ENCODE peak calls at places on chromosomes 16 and 17, in six cellular contexts. B is naive thymus-derived CD4-positive, alpha-beta T cell; O is foreskin fibroblast; S is kidney tubule cell; W is effector CD4-positive, alpha-beta T cell; Q is heart left ventricle. Z is an unnamed sample.
A peak's percentile ranks its signal among the peaks of the same experiment; 100 is the strongest.

GRCh38 chr16:61370564-61370963 is 665.7 kb downstream of the CDH8 start:
- DNase-seq in B (no peak), O (no peak), S (no peak), W (no peak), Q (no peak), Z (no peak)

GRCh38 chr16:82695806-82696205 is 69.0 kb downstream of the CDH13 start:
- DNase-seq in B (no peak), O (no peak), S (no peak), W (no peak), Q (no peak), Z (no peak)

GRCh38 chr17:41474863-41475262 is 6.1 kb downstream of the KRT35 start:
- DNase-seq in B (no peak), O (no peak), S (no peak), W (no peak), Q (no peak), Z (no peak)

GRCh38 chr16:65523258-65523950 is 401.5 kb upstream of the CDH11 start:
- DNase-seq in B (no peak), O (no peak), S (no peak), W (no peak), Q (no peak), Z (no peak)

GRCh38 chr17:5819921-5820685 is 235.8 kb upstream of the NLRP1 start:
- DNase-seq in B (no peak), O (no peak), S (no peak), W (no peak), Q (no peak), Z (no peak)

GRCh38 chr16:74019608-74020007 is 277.0 kb upstream of the PSMD7 start:
- DNase-seq in B (no peak), O (no peak), S (no peak), W (no peak), Q (no peak), Z (no peak)

GRCh38 chr16:11084484-11085024 is 140.2 kb downstream of the CLEC16A start:
- DNase-seq in B (no peak), O (peak; percentile 86), S (peak; percentile 90), W (no peak), Q (peak; percentile 13), Z (no peak)

GRCh38 chr17:11077673-11078072 is 163.3 kb upstream of the SHISA6 start:
- DNase-seq in B (no peak), O (no peak), S (no peak), W (no peak), Q (no peak), Z (no peak)

GRCh38 chr17:17484451-17484899 is 7.7 kb downstream of the MED9 start:
- DNase-seq in B (no peak), O (peak; percentile 29), S (peak; percentile 32), W (no peak), Q (no peak), Z (no peak)

GRCh38 chr17:80999224-81000088 is 7.8 kb downstream of the CHMP6 start:
- DNase-seq in B (no peak), O (no peak), S (no peak), W (no peak), Q (no peak), Z (no peak)

GRCh38 chr17:75996665-75997590 is 3.7 kb upstream of the CDK3 start:
- DNase-seq in B (no peak), O (peak; percentile 54), S (peak; percentile 79), W (no peak), Q (no peak), Z (no peak)

GRCh38 chr17:31321481-31321880 is at the start of gene EVI2A:
- DNase-seq in B (peak; percentile 91), O (peak; percentile 87), S (peak; percentile 56), W (peak; percentile 73), Q (peak; percentile 38), Z (no peak)

GRCh38 chr17:58328195-58329034 is at the start of gene TSPOAP1:
- DNase-seq in B (peak; percentile 48), O (no peak), S (no peak), W (peak; percentile 52), Q (no peak), Z (no peak)

GRCh38 chr17:309361-309888 is 43.2 kb downstream of the RPH3AL start:
- DNase-seq in B (no peak), O (no peak), S (no peak), W (no peak), Q (peak; percentile 25), Z (no peak)

GRCh38 chr17:79074650-79075432 is at the start of gene ENGASE:
- DNase-seq in B (peak; percentile 86), O (peak; percentile 97), S (peak; percentile 93), W (peak; percentile 88), Q (peak; percentile 96), Z (peak; percentile 75)

GRCh38 chr16:51382215-51382614 is 231.1 kb upstream of the SALL1 start:
- DNase-seq in B (no peak), O (no peak), S (peak; percentile 81), W (no peak), Q (no peak), Z (no peak)

GRCh38 chr17:4808378-4808767 is 1.4 kb downstream of the PLD2 start:
- DNase-seq in B (no peak), O (peak; percentile 30), S (no peak), W (no peak), Q (peak; percentile 64), Z (no peak)

GRCh38 chr16:50611332-50611934 is 63.2 kb downstream of the NKD1 start:
- DNase-seq in B (no peak), O (no peak), S (peak; percentile 64), W (no peak), Q (no peak), Z (no peak)

GRCh38 chr17:15121426-15121825 is 143.7 kb downstream of the PMP22 start:
- DNase-seq in B (no peak), O (peak; percentile 95), S (no peak), W (no peak), Q (no peak), Z (no peak)

GRCh38 chr17:68734911-68735310 is 133.7 kb upstream of the FAM20A start:
- DNase-seq in B (no peak), O (no peak), S (no peak), W (no peak), Q (no peak), Z (no peak)

GRCh38 chr16:53745753-53746258 is 41.9 kb downstream of the FTO start:
- DNase-seq in B (no peak), O (peak; percentile 55), S (peak; percentile 93), W (no peak), Q (no peak), Z (no peak)

GRCh38 chr16:11734025-11734652 is 8.5 kb downstream of the TXNDC11 start:
- DNase-seq in B (no peak), O (no peak), S (no peak), W (no peak), Q (peak; percentile 44), Z (no peak)

GRCh38 chr17:29241015-29241963 is 5.4 kb upstream of the CRYBA1 start:
- DNase-seq in B (no peak), O (peak; percentile 97), S (peak; percentile 97), W (no peak), Q (peak; percentile 47), Z (peak; percentile 74)

GRCh38 chr17:33459078-33459940 is 166.2 kb upstream of the ASIC2 start:
- DNase-seq in B (no peak), O (no peak), S (peak; percentile 89), W (no peak), Q (no peak), Z (no peak)

GRCh38 chr17:4301066-4301465 is 37.3 kb upstream of the ANKFY1 start:
- DNase-seq in B (no peak), O (no peak), S (no peak), W (no peak), Q (no peak), Z (no peak)

GRCh38 chr17:82107341-82107860 is 9.4 kb upstream of the FASN start:
- DNase-seq in B (no peak), O (no peak), S (no peak), W (no peak), Q (no peak), Z (no peak)

GRCh38 chr17:69501591-69502468 is 87.3 kb downstream of the MAP2K6 start:
- DNase-seq in B (no peak), O (peak; percentile 82), S (peak; percentile 54), W (no peak), Q (peak; percentile 27), Z (no peak)

GRCh38 chr17:26765860-26766709 is 527.8 kb upstream of the WSB1 start:
- DNase-seq in B (no peak), O (no peak), S (no peak), W (no peak), Q (no peak), Z (no peak)